ENCODE peak calls at places on chromosomes 13 and 19, in six cellular contexts. W is right lobe of liver, D is activated T-cell treated with anti-CD3 and anti-CD28 coated beads for 1 hour, R is non-pigmented ciliary epithelial cell, K is pancreas, V is RKO. G is an unnamed sample.

GRCh38 chr19:41774515-41774980 is 19.2 kb downstream of the CEACAM6 start:
- DNase-seq in D (peak), W (no peak), K (no peak), R (no peak), V (no peak), G (peak)

GRCh38 chr13:97306646-97307045 is 84.5 kb downstream of the MBNL2 start:
- DNase-seq in K (no peak), D (no peak), V (no peak), R (no peak), W (no peak), G (no peak)

GRCh38 chr19:15443838-15444237 is 5.9 kb downstream of the WIZ start:
- DNase-seq in D (no peak), W (peak), R (no peak), V (no peak), K (no peak), G (no peak)

GRCh38 chr19:18760440-18761383 is 30.4 kb downstream of the COMP start:
- DNase-seq in D (no peak), K (no peak), R (no peak), W (no peak), V (no peak), G (no peak)

GRCh38 chr19:38164526-38164925 is 59.5 kb downstream of the DPF1 start:
- DNase-seq in R (no peak), K (no peak), D (no peak), W (no peak), V (no peak), G (no peak)

GRCh38 chr19:8403098-8403819 is 9.8 kb upstream of the MARCHF2 start:
- DNase-seq in K (no peak), V (no peak), R (no peak), D (no peak), W (peak), G (no peak)

GRCh38 chr13:75788494-75788991 is 152.4 kb downstream of the LMO7 start:
- DNase-seq in D (no peak), V (no peak), K (no peak), W (no peak), R (peak), G (no peak)

GRCh38 chr13:97974773-97975172 is 21.3 kb downstream of the IPO5 start:
- DNase-seq in W (no peak), V (no peak), K (no peak), D (no peak), R (no peak), G (no peak)

GRCh38 chr19:56372281-56372680 is 21.1 kb downstream of the ZNF582 start:
- DNase-seq in K (no peak), D (no peak), V (peak), R (no peak), W (no peak), G (no peak)

GRCh38 chr13:100646030-100646673 is 28.4 kb downstream of the TMTC4 start:
- DNase-seq in D (no peak), V (peak), K (no peak), R (peak), W (no peak), G (peak)

GRCh38 chr13:90968510-90968909 is 379.0 kb upstream of the MIR17HG start:
- DNase-seq in V (peak), R (no peak), D (no peak), W (no peak), K (no peak), G (peak)

GRCh38 chr13:31775148-31775547 is 35.8 kb downstream of the RXFP2 start:
- DNase-seq in D (no peak), W (no peak), K (no peak), R (no peak), V (no peak), G (no peak)

GRCh38 chr13:97422118-97423054 is 11.6 kb upstream of the RAP2A start:
- DNase-seq in D (no peak), V (no peak), R (no peak), K (no peak), W (no peak), G (no peak)

GRCh38 chr19:42576241-42576640 is 18.5 kb downstream of the CEACAM8 start:
- DNase-seq in K (no peak), W (no peak), V (no peak), D (no peak), R (no peak), G (no peak)

GRCh38 chr19:15256708-15257331 is 24.6 kb upstream of the EPHX3 start:
- DNase-seq in D (no peak), K (no peak), V (no peak), W (no peak), R (no peak), G (no peak)

GRCh38 chr13:112748947-112749346 is 59.1 kb downstream of the ATP11A start:
- DNase-seq in D (no peak), K (no peak), R (no peak), V (no peak), W (no peak), G (no peak)

GRCh38 chr19:52331757-52332156 is 4.3 kb upstream of the ZNF610 start:
- DNase-seq in V (no peak), K (no peak), R (no peak), W (no peak), D (no peak), G (no peak)

GRCh38 chr13:45838171-45838745 is 13.3 kb downstream of the SIAH3 start:
- DNase-seq in V (no peak), K (no peak), D (no peak), W (no peak), R (no peak), G (no peak)

GRCh38 chr19:29449371-29449770 is 76.4 kb upstream of the VSTM2B start:
- DNase-seq in R (no peak), W (no peak), K (no peak), V (no peak), D (no peak), G (no peak)

GRCh38 chr13:50453238-50453637 is 390.3 kb downstream of the DLEU7 start:
- DNase-seq in W (no peak), D (no peak), R (no peak), K (no peak), V (no peak), G (no peak)

GRCh38 chr13:49786609-49787008 is 5.9 kb downstream of the KPNA3 start:
- DNase-seq in K (no peak), V (no peak), R (no peak), W (no peak), D (no peak), G (no peak)

GRCh38 chr19:42281175-42282035 is 12.4 kb downstream of the CIC start:
- DNase-seq in V (peak), R (no peak), D (no peak), W (peak), K (no peak), G (peak)

GRCh38 chr13:28163587-28163986 is 25.2 kb downstream of the PAN3 start:
- DNase-seq in W (no peak), V (no peak), K (no peak), R (no peak), D (no peak), G (no peak)

GRCh38 chr19:19217110-19217509 is 5.4 kb downstream of the NCAN start:
- DNase-seq in W (no peak), R (no peak), V (peak), K (no peak), D (no peak), G (no peak)

GRCh38 chr13:45055902-45056648 is 64.2 kb upstream of the GTF2F2 start:
- DNase-seq in D (no peak), K (no peak), R (no peak), W (no peak), V (no peak), G (peak)

GRCh38 chr13:36848228-36848982 is 29.4 kb downstream of the RFXAP start:
- DNase-seq in W (no peak), V (peak), R (no peak), D (no peak), K (no peak), G (peak)

GRCh38 chr13:74919914-74920313 is 562.1 kb downstream of the TBC1D4 start:
- DNase-seq in K (no peak), D (no peak), W (no peak), R (no peak), V (no peak), G (no peak)

GRCh38 chr13:37026778-37027177 is 26.2 kb downstream of the EXOSC8 start:
- DNase-seq in W (no peak), V (peak), D (no peak), R (no peak), K (no peak), G (no peak)

GRCh38 chr19:21474671-21475181 is 30.7 kb upstream of the ZNF429 start:
- DNase-seq in K (peak), V (no peak), D (peak), R (peak), W (peak), G (peak)

GRCh38 chr19:10518444-10519361 is 1.5 kb upstream of the S1PR5 start:
- DNase-seq in R (no peak), D (no peak), V (no peak), K (no peak), W (no peak), G (peak)

GRCh38 chr13:94351292-94352000 is 128.0 kb downstream of the DCT start:
- DNase-seq in V (peak), R (no peak), D (no peak), W (no peak), K (no peak), G (peak)

G was measured in activated CD8-positive, alpha-beta T cell treated with anti-CD3 and anti-CD28 coated beads for 36 hours.